ENCODE peak calls at places on chromosome 17, in four cellular contexts. C is testis, Z is esophagus squamous epithelium, X is A549. H is an unnamed sample.

GRCh38 chr17:72440961-72441360 is 320.1 kb downstream of the SOX9 start:
- DNase-seq in X (no peak), C (no peak), Z (no peak), H (no peak)

GRCh38 chr17:42094375-42095069 is 3.8 kb downstream of the ZNF385C start:
- DNase-seq in X (no peak), C (no peak), Z (no peak), H (no peak)

GRCh38 chr17:4623249-4623648 is 18.2 kb downstream of the ALOX15 start:
- DNase-seq in X (no peak), C (no peak), Z (no peak), H (no peak)

GRCh38 chr17:62802531-62803205 is 5.4 kb downstream of the MARCHF10 start:
- DNase-seq in Z (no peak), C (no peak), X (no peak), H (no peak)

GRCh38 chr17:622356-622755 is 92.3 kb downstream of the VPS53 start:
- DNase-seq in Z (no peak), C (no peak), X (peak), H (no peak)

GRCh38 chr17:37148171-37148570 is 199.4 kb downstream of the AATF start:
- DNase-seq in Z (no peak), X (no peak), C (no peak), H (no peak)

GRCh38 chr17:79940381-79941087 is 95.1 kb downstream of the TBC1D16 start:
- DNase-seq in X (no peak), C (no peak), Z (no peak), H (no peak)

GRCh38 chr17:19647697-19648474 is 665 bp upstream of the ALDH3A2 start:
- DNase-seq in X (peak), Z (no peak), C (peak), H (peak)

GRCh38 chr17:45936610-45937009 is 42.3 kb downstream of the MAPT start:
- DNase-seq in Z (no peak), C (no peak), X (no peak), H (no peak)

GRCh38 chr17:65099941-65100315 is 37.2 kb upstream of the RGS9 start:
- DNase-seq in X (peak), C (peak), Z (no peak), H (peak)

GRCh38 chr17:79843917-79844815 is 4.9 kb upstream of the CBX4 start:
- DNase-seq in Z (no peak), C (peak), X (peak), H (peak)

GRCh38 chr17:57468932-57469775 is 212.8 kb downstream of the MSI2 start:
- DNase-seq in X (no peak), Z (no peak), C (no peak), H (no peak)

GRCh38 chr17:10821770-10822169 is 16.1 kb downstream of the PIRT start:
- DNase-seq in X (no peak), Z (no peak), C (peak), H (no peak)

GRCh38 chr17:10821062-10821461 is 16.8 kb downstream of the PIRT start:
- DNase-seq in Z (no peak), X (no peak), C (no peak), H (no peak)

GRCh38 chr17:10827898-10828552 is 9.9 kb downstream of the PIRT start:
- DNase-seq in X (no peak), C (no peak), Z (no peak), H (no peak)

DNA sequence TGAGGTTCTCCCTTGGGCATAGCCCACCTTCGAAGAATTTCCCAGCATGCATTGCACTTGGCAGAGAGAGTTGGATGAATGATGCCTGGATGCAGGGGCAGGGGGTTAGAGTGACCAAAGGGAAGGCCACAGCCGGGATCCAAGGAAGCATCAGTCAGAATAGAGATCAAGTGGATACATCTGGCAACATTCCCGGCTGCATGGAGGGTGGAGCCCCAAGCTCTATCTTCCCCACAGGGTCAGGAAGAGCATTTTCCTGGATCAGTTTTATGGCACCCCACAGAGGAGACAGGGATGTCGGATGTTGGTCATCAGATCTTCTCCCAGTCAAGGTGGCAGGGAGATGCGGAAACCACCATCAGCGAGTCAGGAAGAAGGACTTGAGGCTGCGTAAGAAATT is 13.0 kb downstream of the PIRT start:
- DNase-seq in Z (no peak), C (no peak), X (no peak), H (no peak)
- TF ChIP-seq POLR2A in Z (no peak), C (no peak), X (no peak), H (no peak)

GRCh38 chr17:8941520-8941919 is 24.0 kb downstream of the PIK3R5 start:
- DNase-seq in Z (no peak), C (no peak), X (no peak), H (no peak)
- TF ChIP-seq POLR2A in Z (no peak), C (no peak), X (no peak), H (no peak)

GRCh38 chr17:76271669-76272540 is 6.8 kb downstream of the UBALD2 start:
- DNase-seq in X (no peak), Z (no peak), C (no peak), H (peak)
- TF ChIP-seq POLR2A in X (no peak), Z (peak), C (no peak), H (peak)

GRCh38 chr17:7834891-7835817 is 1.1 kb downstream of the KDM6B start:
- DNase-seq in C (peak), Z (peak), X (peak), H (peak)
- TF ChIP-seq POLR2A in C (peak), Z (peak), X (peak), H (peak)

DNA sequence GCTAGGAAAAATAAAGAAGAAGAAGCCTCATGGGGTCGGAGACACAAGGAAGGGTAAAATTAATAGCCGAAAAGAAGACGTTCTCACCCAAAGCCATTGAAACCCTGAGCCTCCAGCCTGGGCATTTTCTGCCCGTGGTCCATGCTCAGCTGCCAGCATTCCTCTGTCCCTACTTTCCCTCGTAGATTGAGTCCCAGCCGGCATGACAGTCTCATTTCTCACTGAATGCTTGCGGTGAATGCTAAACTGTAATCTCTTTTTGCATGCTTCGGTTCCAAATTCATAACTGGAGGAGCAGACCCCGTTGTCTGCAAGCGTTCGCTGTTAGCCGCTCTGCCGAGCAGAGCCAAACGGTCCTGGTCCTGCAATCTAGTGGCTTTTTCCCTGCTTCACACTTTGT is 54.0 kb upstream of the COX10 start:
- DNase-seq in C (no peak), Z (no peak), X (no peak), H (no peak)
- TF ChIP-seq POLR2A in C (no peak), Z (no peak), X (no peak), H (no peak)